ENCODE peak calls at places on chromosomes 2 and 18, in six cellular contexts. S, Z, U, Y, F and E are unnamed samples.

GRCh38 chr18:23929362-23929940 is 85.1 kb upstream of the TTC39C start:
- DNase-seq in S (no peak), Y (no peak), U (no peak), F (no peak), Z (no peak), E (no peak)

GRCh38 chr2:219634951-219635751 is 7.7 kb downstream of the SLC4A3 start:
- DNase-seq in S (no peak), F (no peak), U (no peak), Z (no peak), Y (no peak), E (no peak)

GRCh38 chr2:68775272-68775847 is 40.7 kb downstream of the ARHGAP25 start:
- DNase-seq in Z (no peak), Y (no peak), U (no peak), S (no peak), F (no peak), E (no peak)

GRCh38 chr2:20034218-20034617 is 17.2 kb downstream of the LAPTM4A start:
- DNase-seq in U (no peak), Z (no peak), S (no peak), F (no peak), Y (no peak), E (no peak)

GRCh38 chr2:193371200-193371599 is 1176.5 kb upstream of the TMEFF2 start:
- DNase-seq in Y (no peak), F (no peak), S (no peak), U (no peak), Z (no peak), E (no peak)

GRCh38 chr2:124024491-124025348 is at the start of gene CNTNAP5:
- DNase-seq in F (peak), Y (no peak), S (no peak), Z (no peak), U (peak), E (peak)

GRCh38 chr2:197628043-197628500 is 47.3 kb downstream of the RFTN2 start:
- DNase-seq in U (peak), Z (peak), F (no peak), S (no peak), Y (no peak), E (peak)

GRCh38 chr2:108922141-108922915 is 66.7 kb downstream of the EDAR start:
- DNase-seq in S (no peak), U (peak), Y (no peak), Z (peak), F (peak), E (no peak)

GRCh38 chr2:4862031-4862430 is 830.2 kb upstream of the SOX11 start:
- DNase-seq in Y (no peak), F (no peak), U (no peak), S (no peak), Z (peak), E (no peak)

GRCh38 chr2:165357758-165358157 is 111.7 kb upstream of the CSRNP3 start:
- DNase-seq in S (no peak), U (peak), Y (no peak), Z (peak), F (no peak), E (no peak)

GRCh38 chr2:118954297-118955060 is 12.5 kb downstream of the MARCO start:
- DNase-seq in U (no peak), Z (no peak), Y (no peak), F (no peak), S (no peak), E (no peak)

GRCh38 chr18:48996901-48997463 is 46.2 kb upstream of the SMAD7 start:
- DNase-seq in Y (no peak), F (no peak), U (no peak), Z (no peak), S (peak), E (no peak)

GRCh38 chr2:232137748-232138147 is 176.2 kb downstream of the DIS3L2 start:
- DNase-seq in F (no peak), S (no peak), Y (no peak), U (peak), Z (no peak), E (no peak)

GRCh38 chr2:106269591-106270291 is 75.6 kb upstream of the UXS1 start:
- DNase-seq in Y (no peak), S (no peak), F (peak), U (peak), Z (no peak), E (no peak)

GRCh38 chr18:61731693-61732376 is 161.0 kb downstream of the RNF152 start:
- DNase-seq in Y (no peak), Z (no peak), S (no peak), U (peak), F (no peak), E (no peak)

GRCh38 chr18:43965691-43966090 is 688.4 kb upstream of the SYT4 start:
- DNase-seq in U (peak), Z (no peak), F (no peak), S (no peak), Y (no peak), E (no peak)

GRCh38 chr18:46400449-46400848 is 256.6 kb downstream of the LOXHD1 start:
- DNase-seq in Z (no peak), F (no peak), U (no peak), Y (no peak), S (no peak), E (no peak)

GRCh38 chr2:218720048-218721041 is 9.7 kb downstream of the TTLL4 start:
- DNase-seq in S (no peak), F (no peak), U (no peak), Z (no peak), Y (no peak), E (no peak)

GRCh38 chr18:58937913-58938312 is 73.2 kb downstream of the ZNF532 start:
- DNase-seq in F (no peak), U (no peak), Z (no peak), Y (no peak), S (no peak), E (no peak)

GRCh38 chr2:159444728-159445127 is 158.2 kb upstream of the WDSUB1 start:
- DNase-seq in F (no peak), Y (no peak), S (no peak), Z (no peak), U (no peak), E (no peak)

GRCh38 chr2:31362581-31362980 is 52.0 kb downstream of the XDH start:
- DNase-seq in S (no peak), U (no peak), F (no peak), Z (no peak), Y (no peak), E (no peak)

GRCh38 chr2:156279446-156279845 is 53.1 kb downstream of the NR4A2 start:
- DNase-seq in S (no peak), F (no peak), Y (no peak), U (no peak), Z (no peak), E (no peak)

GRCh38 chr2:147588191-147588590 is 256.6 kb upstream of the ACVR2A start:
- DNase-seq in Y (no peak), F (no peak), Z (no peak), S (no peak), U (peak), E (no peak)

GRCh38 chr2:15945909-15946705 is 5.8 kb downstream of the MYCN start:
- DNase-seq in Z (no peak), F (no peak), U (no peak), S (no peak), Y (no peak), E (no peak)

GRCh38 chr2:219029829-219030165 is 11.5 kb downstream of the CFAP65 start:
- DNase-seq in Y (peak), S (peak), Z (peak), F (peak), U (peak), E (peak)

GRCh38 chr2:26702025-26702424 is 9.5 kb downstream of the KCNK3 start:
- DNase-seq in U (no peak), S (no peak), F (no peak), Y (no peak), Z (no peak), E (no peak)

GRCh38 chr2:199946836-199947235 is 8.5 kb downstream of the TYW5 start:
- DNase-seq in Y (no peak), Z (no peak), U (no peak), S (no peak), F (no peak), E (no peak)

GRCh38 chr2:94875064-94875819 is 4.0 kb downstream of the TEKT4 start:
- DNase-seq in S (no peak), F (no peak), U (no peak), Z (no peak), Y (no peak), E (no peak)

DNA sequence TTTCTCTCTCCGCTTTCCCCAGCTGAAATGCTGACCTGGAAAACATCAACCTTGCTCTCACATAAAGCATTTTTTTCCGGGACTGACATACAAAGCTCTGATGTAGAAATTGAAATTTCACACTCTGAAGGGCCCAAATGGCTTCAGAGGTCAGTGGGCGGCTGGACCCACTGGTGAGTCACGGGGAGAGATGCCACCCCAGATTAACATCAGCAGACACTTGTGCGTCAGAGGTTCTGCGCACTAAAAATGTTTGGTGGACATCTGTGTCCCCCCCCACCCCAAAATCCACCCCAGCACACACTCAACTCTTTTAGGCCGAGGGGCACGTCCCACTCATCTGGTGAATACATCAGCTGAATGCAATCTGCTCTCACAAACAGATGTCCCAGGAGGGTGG is 208.9 kb downstream of the ASB1 start:
- DNase-seq in F (no peak), Y (no peak), Z (no peak), U (no peak), S (no peak), E (no peak)
- H3K27ac ChIP-seq in F (peak), Y (no peak), Z (no peak), U (no peak), S (no peak), E (no peak)

GRCh38 chr2:191166756-191167445 is 16.1 kb upstream of the STAT4 start:
- DNase-seq in S (no peak), U (no peak), Y (no peak), F (no peak), Z (no peak), E (no peak)
- H3K27ac ChIP-seq in S (no peak), U (peak), Y (no peak), F (no peak), Z (peak), E (no peak)

GRCh38 chr2:230875347-230876315 is 10.9 kb downstream of the ITM2C start:
- DNase-seq in S (no peak), Z (no peak), F (peak), Y (no peak), U (no peak), E (no peak)

GRCh38 chr2:230878599-230878965 is 13.8 kb downstream of the ITM2C start:
- DNase-seq in F (no peak), Z (no peak), S (no peak), Y (no peak), U (no peak), E (no peak)

GRCh38 chr2:230877737-230878598 is 13.2 kb downstream of the ITM2C start:
- DNase-seq in Y (peak), S (peak), Z (no peak), U (no peak), F (no peak), E (no peak)

GRCh38 chr2:230879271-230879882 is 14.6 kb downstream of the ITM2C start:
- DNase-seq in U (no peak), Z (no peak), F (no peak), Y (no peak), S (no peak), E (no peak)

DNA sequence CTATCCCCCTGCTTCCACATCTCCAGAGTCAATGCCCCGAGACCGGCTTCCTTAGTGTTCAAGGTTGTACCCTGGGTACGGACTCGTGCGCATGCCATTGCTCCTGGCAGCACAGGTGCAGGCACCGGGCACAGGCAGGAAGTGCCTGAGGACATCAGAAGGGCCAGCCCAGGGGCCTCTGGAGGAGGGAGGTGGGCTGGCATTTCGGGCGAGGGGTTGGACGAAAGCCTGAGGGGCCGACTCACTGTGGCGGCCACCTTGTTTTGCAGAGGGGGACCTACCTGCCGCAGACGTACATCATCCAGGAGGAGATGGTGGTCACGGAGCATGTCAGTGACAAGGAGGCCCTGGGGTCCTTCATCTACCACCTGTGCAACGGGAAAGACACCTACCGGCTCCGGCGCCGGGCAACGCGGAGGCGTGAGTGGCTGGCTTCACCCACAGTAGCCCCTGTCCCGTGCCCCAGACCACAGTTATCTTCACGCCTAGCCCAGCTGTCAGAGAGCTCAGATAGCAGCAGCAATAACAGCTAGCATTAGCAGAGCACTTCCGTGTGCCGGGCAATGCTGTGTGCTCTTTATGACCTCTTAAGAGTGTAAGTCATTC is 12.5 kb downstream of the ITM2C start:
- DNase-seq in F (no peak), Z (no peak), Y (no peak), U (no peak), S (no peak), E (no peak)
- H3K27ac ChIP-seq in F (no peak), Z (no peak), Y (peak), U (no peak), S (no peak), E (no peak)

GRCh38 chr2:62511636-62512035 is 5.6 kb upstream of the TMEM17 start:
- DNase-seq in Z (no peak), S (no peak), F (no peak), U (no peak), Y (no peak), E (no peak)
- H3K27ac ChIP-seq in Z (no peak), S (no peak), F (no peak), U (no peak), Y (no peak), E (no peak)

GRCh38 chr2:25467743-25468142 is 126.0 kb upstream of the DNMT3A start:
- DNase-seq in Y (no peak), S (no peak), U (no peak), F (no peak), Z (no peak), E (no peak)
- H3K27ac ChIP-seq in Y (no peak), S (no peak), U (no peak), F (no peak), Z (no peak), E (no peak)

DNA sequence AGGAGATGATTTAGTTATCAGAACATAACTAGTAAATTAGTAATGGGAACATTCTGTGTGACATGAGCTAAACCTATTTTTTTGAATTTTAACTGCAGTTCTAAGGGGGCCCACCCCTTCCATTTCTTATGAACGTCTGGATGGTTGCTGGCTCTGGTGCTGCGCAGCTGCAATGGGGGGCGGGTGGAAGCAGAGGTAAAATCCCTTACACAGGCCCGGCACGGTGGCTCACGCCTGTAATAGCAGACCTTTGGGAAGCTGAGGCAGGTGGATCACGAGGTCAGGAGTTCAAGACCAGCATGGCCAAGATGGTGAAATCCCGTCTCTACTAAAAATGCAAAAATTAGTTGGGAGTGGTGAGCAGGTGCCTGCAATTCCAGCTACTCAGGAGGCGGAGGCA is 151.5 kb downstream of the GALR1 start:
- DNase-seq in S (no peak), F (no peak), Y (no peak), Z (no peak), U (no peak), E (no peak)
- H3K27ac ChIP-seq in S (no peak), F (no peak), Y (no peak), Z (no peak), U (no peak), E (no peak)

GRCh38 chr2:127810156-127810636 is 775 bp downstream of the WDR33 start:
- DNase-seq in Z (no peak), S (no peak), F (no peak), Y (no peak), U (peak), E (no peak)
- H3K27ac ChIP-seq in Z (peak), S (peak), F (peak), Y (peak), U (peak), E (peak)

GRCh38 chr2:43080626-43081025 is 145.8 kb downstream of the ZFP36L2 start:
- DNase-seq in Y (no peak), Z (no peak), U (no peak), S (no peak), F (no peak), E (no peak)
- H3K27ac ChIP-seq in Y (no peak), Z (no peak), U (no peak), S (no peak), F (peak), E (no peak)

DNA sequence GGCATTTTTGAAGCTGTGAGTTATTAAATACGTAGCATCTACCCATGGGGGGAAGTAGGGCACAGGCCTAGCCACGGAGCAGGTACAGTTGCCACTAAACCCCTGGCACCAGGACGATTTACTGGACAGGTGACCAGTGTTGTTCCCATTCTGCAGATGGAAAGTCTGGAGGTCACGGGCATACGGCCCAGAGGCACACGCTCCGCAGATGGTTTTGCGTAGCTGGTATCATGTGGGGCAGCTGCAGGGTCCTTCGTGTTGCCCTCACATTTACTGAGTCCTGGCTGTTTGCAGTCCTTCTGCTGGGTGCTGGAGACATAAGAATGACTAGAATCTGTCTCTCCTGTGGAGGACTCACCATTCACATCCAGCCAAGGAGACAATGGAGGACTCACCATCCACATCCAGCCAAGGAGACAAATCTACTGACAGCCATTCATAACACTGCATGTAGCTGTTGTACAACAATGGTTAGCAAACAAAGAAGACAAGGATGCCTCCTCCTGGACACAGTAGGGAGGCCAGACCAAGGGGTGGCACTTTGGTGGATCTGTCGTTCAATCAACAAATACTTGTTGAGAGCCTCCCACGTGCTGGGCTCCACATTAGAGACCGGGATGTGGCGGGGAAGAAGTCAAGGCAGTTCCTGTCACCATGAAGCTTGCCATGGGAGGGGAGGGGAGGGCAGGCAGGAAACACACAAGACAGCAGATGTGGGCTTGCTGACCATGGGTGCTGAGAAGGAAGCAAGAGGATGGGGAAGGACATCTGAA is 24.9 kb downstream of the TWIST2 start:
- DNase-seq in U (no peak), F (no peak), Z (no peak), S (no peak), Y (no peak), E (no peak)
- H3K27ac ChIP-seq in U (no peak), F (no peak), Z (no peak), S (no peak), Y (no peak), E (no peak)